ENCODE peak calls at places on chromosomes 16 and 17, in eight cellular contexts. L, T, A, J, I, F, Z and V are unnamed samples.

GRCh38 chr16:168424-168823 is 2.6 kb downstream of the HBM start:
- DNase-seq in A (peak), T (peak), L (no peak), F (no peak), J (no peak), Z (no peak), I (no peak), V (no peak)

GRCh38 chr17:30244853-30245385 is 9.4 kb upstream of the SLC6A4 start:
- DNase-seq in L (no peak), I (peak), A (no peak), J (no peak), F (no peak), T (no peak), Z (no peak), V (peak)

GRCh38 chr16:53848277-53848942 is 144.5 kb downstream of the FTO start:
- DNase-seq in L (no peak), I (no peak), F (no peak), Z (no peak), A (no peak), J (no peak), T (no peak), V (no peak)

GRCh38 chr17:27326585-27326984 is 32.7 kb downstream of the WSB1 start:
- DNase-seq in F (no peak), L (no peak), Z (no peak), I (no peak), T (no peak), J (no peak), A (no peak), V (no peak)

GRCh38 chr16:66703359-66704215 is 7.0 kb upstream of the CMTM4 start:
- DNase-seq in L (no peak), A (no peak), F (no peak), T (peak), Z (no peak), J (no peak), I (no peak), V (no peak)

GRCh38 chr17:16044484-16044883 is 44.9 kb downstream of the TTC19 start:
- DNase-seq in J (no peak), A (no peak), F (no peak), T (no peak), Z (no peak), I (no peak), L (no peak), V (no peak)

GRCh38 chr17:55348749-55349354 is 72.8 kb downstream of the MMD start:
- DNase-seq in J (peak), A (peak), L (no peak), T (peak), I (peak), F (peak), Z (peak), V (no peak)

GRCh38 chr17:82227629-82228277 is 1.1 kb upstream of the SLC16A3 start:
- DNase-seq in I (no peak), Z (no peak), A (no peak), F (no peak), J (no peak), L (no peak), T (no peak), V (no peak)

GRCh38 chr17:36880506-36880905 is 56.8 kb upstream of the LHX1 start:
- DNase-seq in A (no peak), T (no peak), F (no peak), J (no peak), Z (no peak), I (no peak), L (no peak), V (no peak)